ENCODE peak calls at places on chromosomes 4 and X, in four cellular contexts. Y is iPS DF 6.9, A is Peyer's patch, P is neural progenitor cell. S is an unnamed sample.

GRCh38 chr4:106614446-106614845 is 245.9 kb upstream of the GIMD1 start:
- DNase-seq in Y (no peak), A (no peak), P (no peak), S (peak)

GRCh38 chr4:8501781-8502180 is 61.2 kb downstream of the TRMT44 start:
- DNase-seq in Y (no peak), A (no peak), P (no peak), S (no peak)

GRCh38 chr4:68951078-68951805 is at the start of gene UGT2A3:
- DNase-seq in Y (peak), A (no peak), P (no peak), S (no peak)

GRCh38 chr4:48193096-48193836 is 59.2 kb upstream of the TXK start:
- DNase-seq in Y (no peak), A (no peak), P (no peak), S (no peak)

GRCh38 chr4:76585897-76586360 is 150.9 kb downstream of the SHROOM3 start:
- DNase-seq in Y (peak), A (peak), P (peak), S (no peak)

GRCh38 chr4:76634239-76634638 is 199.2 kb downstream of the SHROOM3 start:
- DNase-seq in Y (no peak), A (no peak), P (no peak), S (peak)

GRCh38 chr4:8079031-8079885 is 79.4 kb downstream of the ABLIM2 start:
- DNase-seq in Y (no peak), A (no peak), P (no peak), S (peak)

GRCh38 chr4:95910749-95911148 is 70.9 kb downstream of the PDHA2 start:
- DNase-seq in Y (no peak), A (no peak), P (no peak), S (no peak)

GRCh38 chr4:139825523-139826014 is 159.9 kb downstream of the MGST2 start:
- DNase-seq in Y (no peak), A (no peak), P (peak), S (no peak)

GRCh38 chrX:30777575-30777974 is 111.5 kb downstream of the TAB3 start:
- DNase-seq in Y (no peak), A (no peak), P (no peak), S (no peak)

GRCh38 chr4:125353131-125353530 is 38.4 kb downstream of the FAT4 start:
- DNase-seq in Y (no peak), A (no peak), P (no peak), S (no peak)

GRCh38 chrX:153818571-153819397 is 11.6 kb downstream of the PDZD4 start:
- DNase-seq in Y (no peak), A (peak), P (peak), S (peak)

GRCh38 chr4:56817840-56818491 is 3.5 kb downstream of the SPINK2 start:
- DNase-seq in Y (no peak), A (no peak), P (no peak), S (peak)

GRCh38 chrX:47854474-47854873 is 17.8 kb downstream of the ZNF81 start:
- DNase-seq in Y (peak), A (peak), P (peak), S (no peak)

DNA sequence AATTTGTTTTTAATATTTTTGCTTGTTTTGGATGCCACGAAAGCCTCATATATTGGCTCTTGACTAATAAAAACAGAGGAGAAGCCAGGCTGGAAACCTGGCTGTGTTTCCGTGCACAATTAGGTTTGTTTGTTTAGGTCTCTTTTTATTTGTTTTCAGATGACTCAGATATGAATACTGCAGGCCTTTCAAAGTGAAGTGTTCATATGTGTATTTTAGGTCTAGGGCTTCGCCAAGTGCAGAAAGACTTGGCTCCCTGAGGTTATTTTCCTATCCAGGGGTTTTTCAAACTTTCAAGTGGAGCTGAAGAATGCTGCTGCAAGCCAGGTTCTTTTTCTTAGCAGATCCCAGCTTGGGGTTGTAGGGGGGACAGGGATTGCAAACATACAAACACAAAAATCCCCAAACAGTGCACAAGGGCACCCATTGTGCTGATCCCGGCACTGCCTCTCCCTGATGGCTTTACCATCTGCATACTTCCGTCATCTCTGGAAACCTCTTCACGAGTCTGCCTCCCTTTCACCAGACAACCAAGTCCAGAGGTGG is 108.4 kb downstream of the SMIM20 start:
- DNase-seq in Y (no peak), A (no peak), P (no peak), S (peak)
- H3K27ac ChIP-seq in Y (no peak), A (no peak), P (no peak), S (peak)

GRCh38 chr4:109184421-109184956 is 118.0 kb downstream of the COL25A1 start:
- DNase-seq in Y (no peak), A (no peak), P (no peak), S (peak)
- H3K27ac ChIP-seq in Y (no peak), A (no peak), P (no peak), S (no peak)

DNA sequence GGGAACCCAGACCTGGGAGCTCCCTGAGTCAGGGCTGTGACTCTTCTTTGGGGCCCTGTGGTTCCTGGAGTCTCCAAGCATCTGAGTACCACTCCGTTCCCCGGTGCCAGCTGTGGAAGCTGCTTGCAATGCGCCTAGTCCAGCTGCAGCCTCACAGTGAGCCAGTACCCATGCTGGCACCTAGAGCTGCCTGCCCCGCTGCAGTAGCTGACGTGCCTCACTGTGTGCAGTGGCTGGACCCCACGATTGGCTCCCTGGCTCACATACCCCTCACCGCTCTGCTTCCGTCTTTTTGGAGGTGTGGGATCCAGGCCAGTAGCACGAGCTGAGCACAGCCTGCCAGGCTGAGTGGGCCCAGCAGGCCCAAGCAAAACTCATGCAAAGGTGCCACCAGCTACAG is 32.1 kb upstream of the PAGE1 start:
- DNase-seq in Y (no peak), A (no peak), P (no peak), S (no peak)
- H3K27ac ChIP-seq in Y (no peak), A (no peak), P (no peak), S (no peak)

GRCh38 chrX:124736553-124737240 is 390.3 kb downstream of the SH2D1A start:
- DNase-seq in Y (peak), A (peak), P (peak), S (no peak)
- H3K27ac ChIP-seq in Y (no peak), A (no peak), P (no peak), S (no peak)

DNA sequence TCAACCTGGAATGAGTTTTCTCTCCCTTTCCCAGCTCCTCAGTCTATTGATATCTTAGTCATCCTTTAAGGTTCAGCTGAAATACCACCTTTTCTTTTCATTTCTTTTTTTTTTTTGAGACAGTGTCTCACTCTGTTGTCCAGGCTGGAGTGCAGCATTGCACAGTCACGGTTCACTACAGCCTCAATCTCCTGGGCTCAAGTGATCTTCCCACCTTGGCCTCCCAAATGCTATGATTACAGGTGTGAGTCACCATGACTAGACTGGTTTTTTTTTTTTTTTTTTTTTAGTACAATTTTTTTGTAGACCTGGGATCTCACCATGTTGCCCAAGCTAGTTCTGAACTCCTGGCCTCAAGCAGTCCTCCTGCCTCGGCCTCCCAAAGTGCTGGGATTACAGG is 28.9 kb downstream of the AFF1 start:
- DNase-seq in Y (no peak), A (no peak), P (no peak), S (no peak)
- H3K27ac ChIP-seq in Y (no peak), A (no peak), P (no peak), S (no peak)

GRCh38 chr4:155696226-155696625 is 29.6 kb downstream of the GUCY1A1 start:
- DNase-seq in Y (no peak), A (no peak), P (no peak), S (no peak)

GRCh38 chr4:155694100-155694785 is 27.6 kb downstream of the GUCY1A1 start:
- DNase-seq in Y (no peak), A (no peak), P (no peak), S (no peak)

GRCh38 chr4:155692361-155692760 is 25.7 kb downstream of the GUCY1A1 start:
- DNase-seq in Y (no peak), A (no peak), P (no peak), S (no peak)

GRCh38 chr4:155690044-155690837 is 23.6 kb downstream of the GUCY1A1 start:
- DNase-seq in Y (no peak), A (no peak), P (no peak), S (no peak)

DNA sequence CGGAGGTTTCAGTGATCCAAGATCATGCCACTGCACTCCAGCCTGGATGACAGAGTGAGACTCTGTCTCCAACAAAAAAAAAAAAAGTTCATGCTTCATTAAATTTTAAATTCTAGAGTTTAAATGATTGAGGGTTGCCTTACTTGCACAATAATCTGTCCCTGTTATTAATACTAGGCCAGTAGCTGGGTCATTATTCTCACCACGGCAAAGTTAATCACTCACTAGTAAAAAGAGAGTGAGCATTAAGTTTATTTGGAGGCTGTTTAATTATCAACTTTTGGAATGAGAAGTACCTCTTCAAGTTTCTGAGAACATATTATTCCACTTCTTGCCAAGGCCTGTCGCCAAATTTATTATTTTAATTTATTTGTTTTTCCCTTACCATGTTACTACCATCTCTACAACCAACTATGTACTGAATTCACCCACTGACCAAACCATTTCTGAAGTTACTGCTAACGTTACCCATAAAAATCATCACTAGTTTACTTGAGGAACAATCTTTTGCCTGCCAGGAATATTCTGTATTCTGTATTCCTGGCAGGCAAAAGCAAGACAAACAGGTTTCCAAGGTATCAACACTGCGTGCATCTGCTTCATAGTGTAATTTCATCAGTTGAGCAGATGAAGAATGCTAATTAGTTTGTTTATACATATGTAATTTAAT is 26.5 kb downstream of the GUCY1A1 start:
- DNase-seq in Y (no peak), A (no peak), P (no peak), S (no peak)
- H3K27ac ChIP-seq in Y (no peak), A (no peak), P (no peak), S (no peak)

DNA sequence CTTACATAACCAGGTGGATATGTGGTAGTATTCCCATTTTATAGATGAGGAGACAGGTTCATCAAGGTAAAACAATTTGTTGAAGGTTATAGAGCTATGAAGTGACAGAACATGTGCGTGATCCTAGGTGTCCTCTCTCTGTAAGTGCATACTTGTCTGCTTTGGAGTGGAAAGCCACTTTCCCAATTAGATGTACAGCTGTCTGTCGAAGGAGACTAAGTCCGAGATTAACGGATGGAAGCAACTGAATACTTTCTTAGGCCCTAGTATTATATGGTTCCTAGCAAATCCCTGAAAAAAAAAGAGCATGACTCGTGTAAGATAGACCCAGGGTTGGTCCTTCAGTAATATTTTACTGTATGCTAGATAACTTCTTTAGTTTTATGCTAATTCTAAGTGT is 19.7 kb downstream of the TMEM131L start:
- DNase-seq in Y (no peak), A (no peak), P (no peak), S (no peak)
- H3K27ac ChIP-seq in Y (no peak), A (no peak), P (no peak), S (peak)

GRCh38 chr4:7018281-7018680 is 24.9 kb upstream of the TADA2B start:
- DNase-seq in Y (no peak), A (no peak), P (no peak), S (peak)
- H3K27ac ChIP-seq in Y (no peak), A (no peak), P (no peak), S (no peak)